ENCODE peak calls at places on chromosome 19, in five cellular contexts. One of them, this sample, is unnamed.

GRCh38 chr19:8209965-8210659 is 942 bp downstream of the CERS4 start:
- DNase-seq in astrocyte of the cerebellum: no peak
- DNase-seq in T-helper 2 cell: no peak
- DNase-seq in smooth muscle cell of the brain vasculature: no peak
- DNase-seq in brain microvascular endothelial cell: no peak
- DNase-seq in this sample: no peak

GRCh38 chr19:40682431-40682964 is 8.0 kb downstream of the NUMBL start:
- DNase-seq in astrocyte of the cerebellum: no peak
- DNase-seq in T-helper 2 cell: no peak
- DNase-seq in smooth muscle cell of the brain vasculature: no peak
- DNase-seq in brain microvascular endothelial cell: no peak
- DNase-seq in this sample: no peak

GRCh38 chr19:49145485-49146407 is 9.4 kb downstream of the HRC start:
- DNase-seq in astrocyte of the cerebellum: no peak
- DNase-seq in T-helper 2 cell: peak
- DNase-seq in smooth muscle cell of the brain vasculature: peak
- DNase-seq in brain microvascular endothelial cell: peak
- DNase-seq in this sample: peak

GRCh38 chr19:48862827-48863226 is 5.6 kb downstream of the PLEKHA4 start:
- DNase-seq in astrocyte of the cerebellum: no peak
- DNase-seq in T-helper 2 cell: no peak
- DNase-seq in smooth muscle cell of the brain vasculature: no peak
- DNase-seq in brain microvascular endothelial cell: no peak
- DNase-seq in this sample: no peak

GRCh38 chr19:35076657-35077056 is 35.1 kb downstream of the HPN start:
- DNase-seq in astrocyte of the cerebellum: no peak
- DNase-seq in T-helper 2 cell: no peak
- DNase-seq in smooth muscle cell of the brain vasculature: no peak
- DNase-seq in brain microvascular endothelial cell: no peak
- DNase-seq in this sample: no peak

GRCh38 chr19:55495646-55496349 is 7.6 kb downstream of the SSC5D start:
- DNase-seq in astrocyte of the cerebellum: no peak
- DNase-seq in T-helper 2 cell: no peak
- DNase-seq in smooth muscle cell of the brain vasculature: no peak
- DNase-seq in brain microvascular endothelial cell: no peak
- DNase-seq in this sample: no peak

GRCh38 chr19:49739933-49740332 is 23.2 kb downstream of the TSKS start:
- DNase-seq in astrocyte of the cerebellum: no peak
- DNase-seq in T-helper 2 cell: no peak
- DNase-seq in smooth muscle cell of the brain vasculature: no peak
- DNase-seq in brain microvascular endothelial cell: no peak
- DNase-seq in this sample: no peak

GRCh38 chr19:55479045-55479444 is 2.6 kb downstream of the ZNF628 start:
- DNase-seq in astrocyte of the cerebellum: no peak
- DNase-seq in T-helper 2 cell: no peak
- DNase-seq in smooth muscle cell of the brain vasculature: no peak
- DNase-seq in brain microvascular endothelial cell: no peak
- DNase-seq in this sample: no peak

GRCh38 chr19:36605101-36605838 is at the start of gene ZNF382:
- DNase-seq in astrocyte of the cerebellum: peak
- DNase-seq in T-helper 2 cell: peak
- DNase-seq in smooth muscle cell of the brain vasculature: no peak
- DNase-seq in brain microvascular endothelial cell: peak
- DNase-seq in this sample: peak

GRCh38 chr19:1363599-1363998 is 20.1 kb upstream of the NDUFS7 start:
- DNase-seq in astrocyte of the cerebellum: no peak
- DNase-seq in T-helper 2 cell: no peak
- DNase-seq in smooth muscle cell of the brain vasculature: no peak
- DNase-seq in brain microvascular endothelial cell: no peak
- DNase-seq in this sample: no peak

GRCh38 chr19:1171755-1172352 is 2.2 kb downstream of the SBNO2 start:
- DNase-seq in astrocyte of the cerebellum: no peak
- DNase-seq in T-helper 2 cell: no peak
- DNase-seq in smooth muscle cell of the brain vasculature: no peak
- DNase-seq in brain microvascular endothelial cell: no peak
- DNase-seq in this sample: no peak

GRCh38 chr19:45934551-45935230 is 20.1 kb upstream of the NANOS2 start:
- DNase-seq in astrocyte of the cerebellum: no peak
- DNase-seq in T-helper 2 cell: no peak
- DNase-seq in smooth muscle cell of the brain vasculature: no peak
- DNase-seq in brain microvascular endothelial cell: no peak
- DNase-seq in this sample: no peak

GRCh38 chr19:2616741-2617392 is 85.6 kb downstream of the GNG7 start:
- DNase-seq in astrocyte of the cerebellum: no peak
- DNase-seq in T-helper 2 cell: no peak
- DNase-seq in smooth muscle cell of the brain vasculature: no peak
- DNase-seq in brain microvascular endothelial cell: no peak
- DNase-seq in this sample: no peak

GRCh38 chr19:574658-575526 is 2.5 kb downstream of the BSG start:
- DNase-seq in astrocyte of the cerebellum: no peak
- DNase-seq in T-helper 2 cell: no peak
- DNase-seq in smooth muscle cell of the brain vasculature: no peak
- DNase-seq in brain microvascular endothelial cell: peak
- DNase-seq in this sample: peak

GRCh38 chr19:57269515-57270250 is 10.6 kb upstream of the ZNF460 start:
- DNase-seq in astrocyte of the cerebellum: peak
- DNase-seq in T-helper 2 cell: no peak
- DNase-seq in smooth muscle cell of the brain vasculature: no peak
- DNase-seq in brain microvascular endothelial cell: peak
- DNase-seq in this sample: no peak

GRCh38 chr19:35545001-35545854 is at the start of gene TMEM147:
- DNase-seq in astrocyte of the cerebellum: peak
- DNase-seq in T-helper 2 cell: peak
- DNase-seq in smooth muscle cell of the brain vasculature: peak
- DNase-seq in brain microvascular endothelial cell: peak
- DNase-seq in this sample: peak

GRCh38 chr19:32231691-32232090 is 113.7 kb upstream of the ZNF507 start:
- DNase-seq in astrocyte of the cerebellum: no peak
- DNase-seq in T-helper 2 cell: no peak
- DNase-seq in smooth muscle cell of the brain vasculature: no peak
- DNase-seq in brain microvascular endothelial cell: no peak
- DNase-seq in this sample: no peak